ENCODE peak calls at places on chromosome 15, in ten cellular contexts. One of them, this sample, is unnamed.

GRCh38 chr15:49900036-49900435 is 219.0 kb downstream of the ATP8B4 start:
- DNase-seq in HTR-8/SVneo: no peak
- DNase-seq in CD4-positive, CD25-positive, alpha-beta regulatory T cell: no peak
- DNase-seq in frontal cortex: no peak
- DNase-seq in NCI-H460: no peak
- DNase-seq in A172: no peak
- DNase-seq in fibroblast of lung: peak; percentile 64
- DNase-seq in activated CD4-positive, alpha-beta memory T cell treated with anti-CD3 and anti-CD28 coated beads, Interleukin-2, amount 10 ng/mL, durations not matched to agents 7 days and 5 days: no peak
- DNase-seq in neural crest cell: no peak
- DNase-seq in COR-L47: no peak
- DNase-seq in this sample: no peak

GRCh38 chr15:62391565-62392262 is 226.6 kb upstream of the C2CD4B start:
- DNase-seq in HTR-8/SVneo: peak; percentile 27
- DNase-seq in CD4-positive, CD25-positive, alpha-beta regulatory T cell: no peak
- DNase-seq in frontal cortex: peak; percentile 53
- DNase-seq in NCI-H460: no peak
- DNase-seq in A172: peak; percentile 11
- DNase-seq in fibroblast of lung: peak; percentile 64
- DNase-seq in activated CD4-positive, alpha-beta memory T cell treated with anti-CD3 and anti-CD28 coated beads, Interleukin-2, amount 10 ng/mL, durations not matched to agents 7 days and 5 days: peak; percentile 27
- DNase-seq in neural crest cell: peak; percentile 38
- DNase-seq in COR-L47: no peak
- DNase-seq in this sample: peak; percentile 7

GRCh38 chr15:55403531-55403930 is 4.6 kb downstream of the CCPG1 start:
- DNase-seq in HTR-8/SVneo: no peak
- DNase-seq in CD4-positive, CD25-positive, alpha-beta regulatory T cell: no peak
- DNase-seq in frontal cortex: no peak
- DNase-seq in NCI-H460: peak; percentile 77
- DNase-seq in A172: peak; percentile 27
- DNase-seq in fibroblast of lung: peak; percentile 82
- DNase-seq in activated CD4-positive, alpha-beta memory T cell treated with anti-CD3 and anti-CD28 coated beads, Interleukin-2, amount 10 ng/mL, durations not matched to agents 7 days and 5 days: no peak
- DNase-seq in neural crest cell: no peak
- DNase-seq in COR-L47: no peak
- DNase-seq in this sample: peak; percentile 65

GRCh38 chr15:71295242-71296031 is 180.2 kb downstream of the THSD4 start:
- DNase-seq in HTR-8/SVneo: peak; percentile 90
- DNase-seq in CD4-positive, CD25-positive, alpha-beta regulatory T cell: no peak
- DNase-seq in frontal cortex: no peak
- DNase-seq in NCI-H460: peak; percentile 97
- DNase-seq in A172: peak; percentile 99
- DNase-seq in fibroblast of lung: peak; percentile 97
- DNase-seq in activated CD4-positive, alpha-beta memory T cell treated with anti-CD3 and anti-CD28 coated beads, Interleukin-2, amount 10 ng/mL, durations not matched to agents 7 days and 5 days: no peak
- DNase-seq in neural crest cell: no peak
- DNase-seq in COR-L47: no peak
- DNase-seq in this sample: no peak

GRCh38 chr15:76187151-76187550 is 124.1 kb downstream of the ETFA start:
- DNase-seq in HTR-8/SVneo: no peak
- DNase-seq in CD4-positive, CD25-positive, alpha-beta regulatory T cell: no peak
- DNase-seq in frontal cortex: no peak
- DNase-seq in NCI-H460: no peak
- DNase-seq in A172: no peak
- DNase-seq in fibroblast of lung: no peak
- DNase-seq in activated CD4-positive, alpha-beta memory T cell treated with anti-CD3 and anti-CD28 coated beads, Interleukin-2, amount 10 ng/mL, durations not matched to agents 7 days and 5 days: no peak
- DNase-seq in neural crest cell: no peak
- DNase-seq in COR-L47: no peak
- DNase-seq in this sample: no peak

GRCh38 chr15:90483012-90483307 is 46.8 kb upstream of the CRTC3 start:
- DNase-seq in HTR-8/SVneo: no peak
- DNase-seq in CD4-positive, CD25-positive, alpha-beta regulatory T cell: no peak
- DNase-seq in frontal cortex: no peak
- DNase-seq in NCI-H460: no peak
- DNase-seq in A172: no peak
- DNase-seq in fibroblast of lung: no peak
- DNase-seq in activated CD4-positive, alpha-beta memory T cell treated with anti-CD3 and anti-CD28 coated beads, Interleukin-2, amount 10 ng/mL, durations not matched to agents 7 days and 5 days: no peak
- DNase-seq in neural crest cell: no peak
- DNase-seq in COR-L47: no peak
- DNase-seq in this sample: no peak

GRCh38 chr15:42037650-42038049 is 16.8 kb upstream of the PLA2G4E start:
- DNase-seq in HTR-8/SVneo: no peak
- DNase-seq in CD4-positive, CD25-positive, alpha-beta regulatory T cell: no peak
- DNase-seq in frontal cortex: no peak
- DNase-seq in NCI-H460: no peak
- DNase-seq in A172: no peak
- DNase-seq in fibroblast of lung: no peak
- DNase-seq in activated CD4-positive, alpha-beta memory T cell treated with anti-CD3 and anti-CD28 coated beads, Interleukin-2, amount 10 ng/mL, durations not matched to agents 7 days and 5 days: no peak
- DNase-seq in neural crest cell: no peak
- DNase-seq in COR-L47: peak; percentile 96
- DNase-seq in this sample: peak; percentile 27

GRCh38 chr15:76996526-76997401 is 1.8 kb downstream of the PSTPIP1 start:
- DNase-seq in HTR-8/SVneo: peak; percentile 23
- DNase-seq in CD4-positive, CD25-positive, alpha-beta regulatory T cell: peak; percentile 22
- DNase-seq in frontal cortex: no peak
- DNase-seq in NCI-H460: no peak
- DNase-seq in A172: peak; percentile 47
- DNase-seq in fibroblast of lung: peak; percentile 12
- DNase-seq in activated CD4-positive, alpha-beta memory T cell treated with anti-CD3 and anti-CD28 coated beads, Interleukin-2, amount 10 ng/mL, durations not matched to agents 7 days and 5 days: peak; percentile 74
- DNase-seq in neural crest cell: no peak
- DNase-seq in COR-L47: no peak
- DNase-seq in this sample: no peak

GRCh38 chr15:100696452-100696851 is 94.1 kb downstream of the ASB7 start:
- DNase-seq in HTR-8/SVneo: no peak
- DNase-seq in CD4-positive, CD25-positive, alpha-beta regulatory T cell: no peak
- DNase-seq in frontal cortex: no peak
- DNase-seq in NCI-H460: no peak
- DNase-seq in A172: no peak
- DNase-seq in fibroblast of lung: no peak
- DNase-seq in activated CD4-positive, alpha-beta memory T cell treated with anti-CD3 and anti-CD28 coated beads, Interleukin-2, amount 10 ng/mL, durations not matched to agents 7 days and 5 days: no peak
- DNase-seq in neural crest cell: no peak
- DNase-seq in COR-L47: no peak
- DNase-seq in this sample: no peak

GRCh38 chr15:78216276-78217229 is 17.8 kb downstream of the ACSBG1 start:
- DNase-seq in HTR-8/SVneo: no peak
- DNase-seq in CD4-positive, CD25-positive, alpha-beta regulatory T cell: no peak
- DNase-seq in frontal cortex: no peak
- DNase-seq in NCI-H460: no peak
- DNase-seq in A172: peak; percentile 76
- DNase-seq in fibroblast of lung: peak; percentile 79
- DNase-seq in activated CD4-positive, alpha-beta memory T cell treated with anti-CD3 and anti-CD28 coated beads, Interleukin-2, amount 10 ng/mL, durations not matched to agents 7 days and 5 days: no peak
- DNase-seq in neural crest cell: no peak
- DNase-seq in COR-L47: no peak
- DNase-seq in this sample: no peak

GRCh38 chr15:48644498-48644826 is 1.0 kb downstream of the FBN1 start:
- DNase-seq in HTR-8/SVneo: no peak
- DNase-seq in CD4-positive, CD25-positive, alpha-beta regulatory T cell: no peak
- DNase-seq in frontal cortex: no peak
- DNase-seq in NCI-H460: peak; percentile 6
- DNase-seq in A172: no peak
- DNase-seq in fibroblast of lung: peak; percentile 56
- DNase-seq in activated CD4-positive, alpha-beta memory T cell treated with anti-CD3 and anti-CD28 coated beads, Interleukin-2, amount 10 ng/mL, durations not matched to agents 7 days and 5 days: no peak
- DNase-seq in neural crest cell: no peak
- DNase-seq in COR-L47: no peak
- DNase-seq in this sample: no peak

GRCh38 chr15:74955017-74955416 is 1.6 kb downstream of the RPP25 start:
- DNase-seq in HTR-8/SVneo: no peak
- DNase-seq in CD4-positive, CD25-positive, alpha-beta regulatory T cell: no peak
- DNase-seq in frontal cortex: no peak
- DNase-seq in NCI-H460: no peak
- DNase-seq in A172: no peak
- DNase-seq in fibroblast of lung: no peak
- DNase-seq in activated CD4-positive, alpha-beta memory T cell treated with anti-CD3 and anti-CD28 coated beads, Interleukin-2, amount 10 ng/mL, durations not matched to agents 7 days and 5 days: no peak
- DNase-seq in neural crest cell: no peak
- DNase-seq in COR-L47: no peak
- DNase-seq in this sample: no peak

GRCh38 chr15:32706704-32707103 is 11.1 kb upstream of the GREM1 start:
- DNase-seq in HTR-8/SVneo: peak; percentile 38
- DNase-seq in CD4-positive, CD25-positive, alpha-beta regulatory T cell: no peak
- DNase-seq in frontal cortex: no peak
- DNase-seq in NCI-H460: no peak
- DNase-seq in A172: peak; percentile 86
- DNase-seq in fibroblast of lung: peak; percentile 38
- DNase-seq in activated CD4-positive, alpha-beta memory T cell treated with anti-CD3 and anti-CD28 coated beads, Interleukin-2, amount 10 ng/mL, durations not matched to agents 7 days and 5 days: no peak
- DNase-seq in neural crest cell: no peak
- DNase-seq in COR-L47: no peak
- DNase-seq in this sample: no peak

GRCh38 chr15:74955796-74956647 is 550 bp downstream of the RPP25 start:
- DNase-seq in HTR-8/SVneo: no peak
- DNase-seq in CD4-positive, CD25-positive, alpha-beta regulatory T cell: peak; percentile 26
- DNase-seq in frontal cortex: peak; percentile 60
- DNase-seq in NCI-H460: peak; percentile 56
- DNase-seq in A172: no peak
- DNase-seq in fibroblast of lung: peak; percentile 65
- DNase-seq in activated CD4-positive, alpha-beta memory T cell treated with anti-CD3 and anti-CD28 coated beads, Interleukin-2, amount 10 ng/mL, durations not matched to agents 7 days and 5 days: peak; percentile 75
- DNase-seq in neural crest cell: peak; percentile 58
- DNase-seq in COR-L47: peak; percentile 71
- DNase-seq in this sample: peak; percentile 78

GRCh38 chr15:68487087-68487843 is 55.3 kb upstream of the ITGA11 start:
- DNase-seq in HTR-8/SVneo: no peak
- DNase-seq in CD4-positive, CD25-positive, alpha-beta regulatory T cell: no peak
- DNase-seq in frontal cortex: no peak
- DNase-seq in NCI-H460: no peak
- DNase-seq in A172: no peak
- DNase-seq in fibroblast of lung: peak; percentile 35
- DNase-seq in activated CD4-positive, alpha-beta memory T cell treated with anti-CD3 and anti-CD28 coated beads, Interleukin-2, amount 10 ng/mL, durations not matched to agents 7 days and 5 days: no peak
- DNase-seq in neural crest cell: no peak
- DNase-seq in COR-L47: no peak
- DNase-seq in this sample: no peak

GRCh38 chr15:100902436-100903190 is 16.5 kb upstream of the LRRK1 start:
- DNase-seq in HTR-8/SVneo: no peak
- DNase-seq in CD4-positive, CD25-positive, alpha-beta regulatory T cell: no peak
- DNase-seq in frontal cortex: no peak
- DNase-seq in NCI-H460: no peak
- DNase-seq in A172: peak; percentile 41
- DNase-seq in fibroblast of lung: peak; percentile 77
- DNase-seq in activated CD4-positive, alpha-beta memory T cell treated with anti-CD3 and anti-CD28 coated beads, Interleukin-2, amount 10 ng/mL, durations not matched to agents 7 days and 5 days: no peak
- DNase-seq in neural crest cell: no peak
- DNase-seq in COR-L47: peak; percentile 10
- DNase-seq in this sample: no peak

GRCh38 chr15:31740203-31740602 is 290.1 kb upstream of the CHRNA7 start:
- DNase-seq in HTR-8/SVneo: no peak
- DNase-seq in CD4-positive, CD25-positive, alpha-beta regulatory T cell: no peak
- DNase-seq in frontal cortex: no peak
- DNase-seq in NCI-H460: no peak
- DNase-seq in A172: no peak
- DNase-seq in fibroblast of lung: no peak
- DNase-seq in activated CD4-positive, alpha-beta memory T cell treated with anti-CD3 and anti-CD28 coated beads, Interleukin-2, amount 10 ng/mL, durations not matched to agents 7 days and 5 days: no peak
- DNase-seq in neural crest cell: no peak
- DNase-seq in COR-L47: no peak
- DNase-seq in this sample: no peak

GRCh38 chr15:92395176-92395521 is 1.5 kb downstream of the ST8SIA2 start:
- DNase-seq in HTR-8/SVneo: no peak
- DNase-seq in CD4-positive, CD25-positive, alpha-beta regulatory T cell: no peak
- DNase-seq in frontal cortex: peak; percentile 14
- DNase-seq in NCI-H460: no peak
- DNase-seq in A172: no peak
- DNase-seq in fibroblast of lung: no peak
- DNase-seq in activated CD4-positive, alpha-beta memory T cell treated with anti-CD3 and anti-CD28 coated beads, Interleukin-2, amount 10 ng/mL, durations not matched to agents 7 days and 5 days: no peak
- DNase-seq in neural crest cell: no peak
- DNase-seq in COR-L47: no peak
- DNase-seq in this sample: no peak

GRCh38 chr15:40338041-40338657 is 2.6 kb downstream of the CCDC9B start:
- DNase-seq in HTR-8/SVneo: peak; percentile 74
- DNase-seq in CD4-positive, CD25-positive, alpha-beta regulatory T cell: peak; percentile 63
- DNase-seq in frontal cortex: no peak
- DNase-seq in NCI-H460: peak; percentile 59
- DNase-seq in A172: peak; percentile 81
- DNase-seq in fibroblast of lung: peak; percentile 57
- DNase-seq in activated CD4-positive, alpha-beta memory T cell treated with anti-CD3 and anti-CD28 coated beads, Interleukin-2, amount 10 ng/mL, durations not matched to agents 7 days and 5 days: peak; percentile 80
- DNase-seq in neural crest cell: peak; percentile 79
- DNase-seq in COR-L47: peak; percentile 73
- DNase-seq in this sample: peak; percentile 89